ENCODE peak calls at places on chromosome 11, in seven cellular contexts. P is NCI-H1092 treated with DMSO at 0.1 percent for 48 hours; G is H9; U is NCI-H1105; C is stimulated activated CD8-positive, alpha-beta memory T cell treated with anti-CD3 and anti-CD28 coated beads, Interleukin-7, amount 100 ng/mL, for 4 hours; E is occipital lobe; L is RPMI7951. F is an unnamed sample.
A peak's percentile ranks its signal among the peaks of the same experiment; 100 is the strongest.

GRCh38 chr11:17992916-17993315 is 19.9 kb downstream of the SERGEF start:
- DNase-seq in P (no peak), G (no peak), U (peak; percentile 17), C (no peak), E (peak; percentile 40), L (no peak), F (no peak)

GRCh38 chr11:93537767-93538261 is 5.4 kb downstream of the SMCO4 start:
- DNase-seq in P (no peak), G (no peak), U (no peak), C (no peak), E (peak; percentile 12), L (peak; percentile 16), F (no peak)

GRCh38 chr11:1301220-1302000 is 8.0 kb downstream of the TOLLIP start:
- DNase-seq in P (no peak), G (peak; percentile 14), U (no peak), C (no peak), E (no peak), L (no peak), F (no peak)

GRCh38 chr11:100185588-100185987 is 501.5 kb upstream of the ARHGAP42 start:
- DNase-seq in P (no peak), G (no peak), U (no peak), C (no peak), E (no peak), L (no peak), F (no peak)

GRCh38 chr11:96161271-96162089 is 181.5 kb downstream of the MAML2 start:
- DNase-seq in P (no peak), G (no peak), U (no peak), C (no peak), E (no peak), L (no peak), F (no peak)

GRCh38 chr11:13101836-13102574 is 92.9 kb downstream of the RASSF10 start:
- DNase-seq in P (no peak), G (no peak), U (no peak), C (no peak), E (no peak), L (no peak), F (no peak)

GRCh38 chr11:10407749-10408472 is 47.2 kb upstream of the AMPD3 start:
- DNase-seq in P (no peak), G (peak; percentile 14), U (no peak), C (no peak), E (no peak), L (no peak), F (no peak)

GRCh38 chr11:12717851-12718291 is 43.6 kb downstream of the TEAD1 start:
- DNase-seq in P (no peak), G (no peak), U (no peak), C (peak; percentile 1), E (no peak), L (peak; percentile 83), F (no peak)

GRCh38 chr11:36030707-36031365 is 87.0 kb downstream of the LDLRAD3 start:
- DNase-seq in P (no peak), G (no peak), U (no peak), C (no peak), E (no peak), L (peak; percentile 80), F (no peak)

GRCh38 chr11:130858215-130858614 is 58.1 kb downstream of the SNX19 start:
- DNase-seq in P (no peak), G (no peak), U (no peak), C (no peak), E (no peak), L (peak; percentile 27), F (no peak)

GRCh38 chr11:75786101-75786736 is 17.6 kb downstream of the DGAT2 start:
- DNase-seq in P (no peak), G (no peak), U (no peak), C (no peak), E (no peak), L (no peak), F (no peak)

GRCh38 chr11:83159901-83160865 is 3.3 kb downstream of the PCF11 start:
- DNase-seq in P (no peak), G (no peak), U (no peak), C (no peak), E (no peak), L (peak; percentile 19), F (no peak)

GRCh38 chr11:116240661-116241060 is 532.1 kb downstream of the BUD13 start:
- DNase-seq in P (no peak), G (no peak), U (no peak), C (no peak), E (no peak), L (peak; percentile 67), F (no peak)

GRCh38 chr11:12693485-12694181 is 19.4 kb downstream of the TEAD1 start:
- DNase-seq in P (peak; percentile 76), G (no peak), U (peak; percentile 82), C (no peak), E (peak; percentile 9), L (peak; percentile 99), F (no peak)

GRCh38 chr11:113796663-113797259 is 17.2 kb downstream of the CLDN25 start:
- DNase-seq in P (peak; percentile 44), G (no peak), U (peak; percentile 60), C (no peak), E (no peak), L (peak; percentile 54), F (peak; percentile 16)

GRCh38 chr11:114912826-114913225 is 234.5 kb downstream of the NXPE2 start:
- DNase-seq in P (no peak), G (no peak), U (no peak), C (no peak), E (no peak), L (no peak), F (no peak)

GRCh38 chr11:126361400-126361799 is 5.9 kb downstream of the ST3GAL4 start:
- DNase-seq in P (no peak), G (no peak), U (no peak), C (no peak), E (no peak), L (no peak), F (no peak)

F was measured in T-helper 1 cell.